ENCODE peak calls at places on chromosomes 12 and 14, in four cellular contexts. R is lower leg skin, O is fibroblast of lung, X is AG09309. C is an unnamed sample.

GRCh38 chr14:70707138-70708038 is 65.7 kb downstream of the TTC9 start:
- DNase-seq in R (no peak), X (peak), O (peak), C (peak)

GRCh38 chr14:100778951-100779690 is 46.8 kb upstream of the MEG3 start:
- DNase-seq in O (no peak), R (no peak), X (no peak), C (peak)

GRCh38 chr12:6826125-6826733 is 2.0 kb upstream of the P3H3 start:
- DNase-seq in O (no peak), R (no peak), X (no peak), C (no peak)

GRCh38 chr12:32874926-32875325 is 21.7 kb downstream of the PKP2 start:
- DNase-seq in O (no peak), X (no peak), R (no peak), C (no peak)

GRCh38 chr14:32329146-32329545 is at the start of gene AKAP6:
- DNase-seq in X (no peak), O (no peak), R (no peak), C (no peak)

GRCh38 chr12:124389537-124390441 is 94.9 kb downstream of the RFLNA start:
- DNase-seq in R (no peak), O (no peak), X (no peak), C (no peak)

GRCh38 chr14:104726600-104727451 is 2.8 kb downstream of the ADSS1 start:
- DNase-seq in R (no peak), O (no peak), X (no peak), C (no peak)

GRCh38 chr12:47817272-47818006 is 2.3 kb downstream of the HDAC7 start:
- DNase-seq in R (no peak), O (no peak), X (no peak), C (no peak)

GRCh38 chr14:69199786-69200185 is 8.5 kb downstream of the EXD2 start:
- DNase-seq in R (no peak), O (no peak), X (no peak), C (no peak)

GRCh38 chr12:11695321-11695720 is 45.8 kb downstream of the ETV6 start:
- DNase-seq in O (peak), X (no peak), R (peak), C (no peak)

GRCh38 chr12:12899530-12900380 is 8.4 kb downstream of the GPRC5A start:
- DNase-seq in X (peak), R (peak), O (peak), C (no peak)

GRCh38 chr12:13628067-13628466 is 353.3 kb downstream of the GRIN2B start:
- DNase-seq in O (no peak), R (no peak), X (no peak), C (no peak)

GRCh38 chr14:96011609-96012008 is 27.6 kb upstream of the C14orf132 start:
- DNase-seq in O (no peak), X (no peak), R (no peak), C (no peak)

GRCh38 chr14:22370084-22370847 is 218.8 kb downstream of the DAD1 start:
- DNase-seq in O (peak), X (no peak), R (peak), C (peak)

GRCh38 chr12:21456291-21456780 is 18.9 kb downstream of the PYROXD1 start:
- DNase-seq in X (no peak), R (no peak), O (no peak), C (no peak)

GRCh38 chr12:22304341-22304740 is 30.2 kb downstream of the ST8SIA1 start:
- DNase-seq in X (no peak), O (no peak), R (no peak), C (no peak)

GRCh38 chr12:47954467-47955045 is 8.8 kb upstream of the TMEM106C start:
- DNase-seq in R (no peak), X (no peak), O (no peak), C (no peak)

GRCh38 chr12:127650626-127651025 is 616.3 kb upstream of the TMEM132C start:
- DNase-seq in R (no peak), X (peak), O (peak), C (no peak)

GRCh38 chr12:42587564-42588307 is 1.8 kb downstream of the PRICKLE1 start:
- DNase-seq in O (no peak), R (no peak), X (no peak), C (no peak)

GRCh38 chr14:106268013-106268727 is 741.8 kb downstream of the TMEM121 start:
- DNase-seq in R (no peak), X (no peak), O (no peak), C (no peak)
- TF ChIP-seq CTCF in R (no peak), X (no peak), O (no peak), C (no peak)

GRCh38 chr14:93049867-93050331 is 65.8 kb downstream of the ITPK1 start:
- DNase-seq in R (no peak), O (no peak), X (no peak), C (no peak)
- TF ChIP-seq CTCF in R (no peak), O (no peak), X (no peak), C (no peak)

GRCh38 chr14:106518054-106518943 is 991.9 kb downstream of the TMEM121 start:
- DNase-seq in R (no peak), O (no peak), X (no peak), C (no peak)
- TF ChIP-seq CTCF in R (no peak), O (no peak), X (no peak), C (no peak)

GRCh38 chr14:68084256-68084655 is 264.7 kb downstream of the RAD51B start:
- DNase-seq in R (no peak), X (no peak), O (peak), C (no peak)
- TF ChIP-seq CTCF in R (no peak), X (peak), O (peak), C (no peak)

DNA sequence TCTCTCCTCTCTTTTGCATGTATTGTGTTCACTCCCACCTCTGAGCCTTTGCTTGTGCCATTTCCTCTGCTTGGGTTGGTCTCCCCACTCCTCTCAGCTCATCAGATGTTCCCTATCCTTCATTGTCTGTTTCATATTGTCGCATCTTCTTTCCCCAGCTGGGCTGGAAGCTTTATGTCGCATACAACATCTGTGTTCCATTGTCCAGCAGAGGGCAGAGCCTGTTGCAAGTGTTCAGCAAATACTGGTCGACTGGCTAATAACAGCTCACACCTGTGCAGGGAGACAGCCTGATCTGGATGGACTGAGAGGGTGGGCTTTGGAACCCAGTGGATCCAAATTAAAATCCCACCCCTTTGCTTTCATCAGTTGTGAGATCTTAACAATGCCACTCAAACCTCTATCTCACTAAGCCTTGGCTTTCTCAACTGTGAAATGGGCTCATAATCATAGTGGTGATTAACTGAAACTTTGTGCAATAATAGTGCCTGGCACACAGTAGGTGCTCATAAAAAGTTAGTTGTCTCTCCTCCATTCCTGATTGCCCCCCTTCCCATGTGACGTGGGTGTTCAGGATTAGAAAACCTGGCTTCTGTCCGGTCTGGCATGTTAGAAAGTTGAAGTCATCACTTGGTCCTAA is 75.8 kb downstream of the RIN3 start:
- DNase-seq in O (peak), R (no peak), X (no peak), C (no peak)
- TF ChIP-seq CTCF in O (peak), R (no peak), X (peak), C (no peak)

DNA sequence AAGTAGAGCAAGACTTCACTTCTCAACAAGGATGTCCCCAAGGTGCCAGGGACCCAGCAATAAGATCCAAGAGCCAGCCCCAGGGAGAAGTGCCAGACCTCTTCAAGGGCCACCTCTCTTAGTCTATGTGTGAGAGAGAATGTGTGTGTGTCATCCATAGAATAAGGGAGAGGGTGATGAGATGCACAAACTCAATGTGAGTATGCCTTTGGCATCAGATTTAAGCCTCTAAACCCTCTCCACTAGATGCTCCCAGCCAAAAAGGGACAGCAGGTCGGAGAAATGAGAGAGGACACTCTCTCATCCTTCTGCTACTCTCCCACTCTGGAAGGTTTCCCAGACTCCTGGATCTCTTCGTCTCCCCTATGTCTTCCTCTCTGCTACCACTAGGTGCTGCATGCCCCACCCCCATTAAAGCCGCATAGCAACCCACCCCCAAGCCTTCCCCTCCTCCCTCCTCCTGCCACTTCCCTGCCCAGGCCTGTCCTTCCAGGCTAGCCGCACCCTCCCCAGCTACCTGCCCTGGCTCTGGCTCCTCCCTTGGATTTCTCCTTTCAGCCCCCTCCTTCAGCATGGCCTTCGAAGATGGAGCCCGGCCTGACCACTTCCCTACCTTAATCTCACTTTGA is 7.6 kb downstream of the RARG start:
- DNase-seq in R (no peak), O (no peak), X (no peak), C (no peak)
- TF ChIP-seq CTCF in R (no peak), O (peak), X (peak), C (no peak)

GRCh38 chr12:69466867-69467266 is 3.3 kb upstream of the FRS2 start:
- DNase-seq in O (no peak), R (no peak), X (no peak), C (no peak)
- TF ChIP-seq CTCF in O (no peak), R (no peak), X (no peak), C (no peak)

GRCh38 chr14:52701223-52701622 is 5.8 kb upstream of the PSMC6 start:
- DNase-seq in X (no peak), O (no peak), R (no peak), C (no peak)

GRCh38 chr14:52703225-52703624 is 3.8 kb upstream of the PSMC6 start:
- DNase-seq in R (peak), O (peak), X (peak), C (no peak)

GRCh38 chr14:52706724-52707706 is at the start of gene PSMC6:
- DNase-seq in X (peak), O (peak), R (peak), C (peak)

GRCh38 chr14:52703664-52704063 is 3.3 kb upstream of the PSMC6 start:
- DNase-seq in X (no peak), R (no peak), O (no peak), C (no peak)

GRCh38 chr14:52706286-52706685 is 714 bp upstream of the PSMC6 start:
- DNase-seq in X (no peak), O (peak), R (no peak), C (no peak)
- TF ChIP-seq CTCF in X (no peak), O (no peak), R (no peak), C (no peak)

GRCh38 chr14:62179367-62180018 is 417.3 kb downstream of the SNAPC1 start:
- DNase-seq in R (peak), O (peak), X (peak), C (peak)
- TF ChIP-seq CTCF in R (no peak), O (peak), X (peak), C (peak)

GRCh38 chr12:19574606-19575005 is 135.3 kb downstream of the AEBP2 start:
- DNase-seq in X (no peak), R (no peak), O (no peak), C (no peak)

GRCh38 chr12:19575307-19576243 is 136.3 kb downstream of the AEBP2 start:
- DNase-seq in O (peak), R (peak), X (no peak), C (no peak)

GRCh38 chr12:19573866-19574265 is 134.6 kb downstream of the AEBP2 start:
- DNase-seq in O (no peak), R (no peak), X (no peak), C (no peak)

GRCh38 chr12:19576421-19576925 is 137.2 kb downstream of the AEBP2 start:
- DNase-seq in R (no peak), X (no peak), O (no peak), C (no peak)

GRCh38 chr12:19572920-19573558 is 133.7 kb downstream of the AEBP2 start:
- DNase-seq in O (peak), R (no peak), X (no peak), C (no peak)
- TF ChIP-seq CTCF in O (peak), R (no peak), X (peak), C (peak)